ENCODE peak calls at places on chromosomes 12 and 14, in five cellular contexts. K is progenitor cell of endocrine pancreas, O is amygdala, V is astrocyte of the spinal cord, M is amniotic stem cell. X is an unnamed sample.
A peak's percentile ranks its signal among the peaks of the same experiment; 100 is the strongest.

GRCh38 chr14:85444685-85445084 is 85.3 kb upstream of the FLRT2 start:
- DNase-seq in K (no peak), O (no peak), V (peak; percentile 70), M (no peak), X (no peak)

GRCh38 chr14:75281691-75282000 is 3.0 kb downstream of the FOS start:
- DNase-seq in K (no peak), O (no peak), V (no peak), M (no peak), X (no peak)

GRCh38 chr14:64937176-64937820 is 5.2 kb downstream of the GPX2 start:
- DNase-seq in K (no peak), O (no peak), V (no peak), M (no peak), X (no peak)

GRCh38 chr12:102992297-102992696 is 34.8 kb downstream of the ASCL1 start:
- DNase-seq in K (no peak), O (no peak), V (no peak), M (no peak), X (no peak)

GRCh38 chr12:96548384-96548783 is 59.0 kb downstream of the CFAP54 start:
- DNase-seq in K (no peak), O (no peak), V (no peak), M (no peak), X (no peak)

GRCh38 chr14:28761438-28762289 is 4.9 kb upstream of the FOXG1 start:
- DNase-seq in K (no peak), O (no peak), V (peak; percentile 5), M (no peak), X (no peak)

GRCh38 chr12:4261655-4262054 is 11.9 kb upstream of the CCND2 start:
- DNase-seq in K (no peak), O (no peak), V (no peak), M (no peak), X (no peak)

GRCh38 chr12:125033296-125033695 is 31.9 kb upstream of the AACS start:
- DNase-seq in K (no peak), O (no peak), V (no peak), M (no peak), X (no peak)

GRCh38 chr12:27549801-27550652 is 26.0 kb downstream of the PPFIBP1 start:
- DNase-seq in K (no peak), O (no peak), V (peak; percentile 96), M (peak; percentile 48), X (peak; percentile 62)

GRCh38 chr12:47022296-47022695 is 57.1 kb upstream of the PCED1B start:
- DNase-seq in K (no peak), O (no peak), V (peak; percentile 82), M (peak; percentile 44), X (no peak)

GRCh38 chr14:69891422-69891821 is 12.2 kb downstream of the SMOC1 start:
- DNase-seq in K (no peak), O (no peak), V (no peak), M (no peak), X (peak; percentile 46)

GRCh38 chr14:90295870-90296516 is 35.7 kb downstream of the NRDE2 start:
- DNase-seq in K (no peak), O (no peak), V (no peak), M (no peak), X (no peak)

GRCh38 chr12:12992418-12993175 is 7.5 kb downstream of the HEBP1 start:
- DNase-seq in K (no peak), O (no peak), V (peak; percentile 89), M (no peak), X (peak; percentile 34)

GRCh38 chr12:50615534-50616296 is 110.9 kb downstream of the DIP2B start:
- DNase-seq in K (no peak), O (no peak), V (peak; percentile 61), M (no peak), X (no peak)

GRCh38 chr12:47268501-47269459 is 189.0 kb upstream of the AMIGO2 start:
- DNase-seq in K (no peak), O (no peak), V (no peak), M (no peak), X (no peak)

GRCh38 chr12:31655792-31656191 is 3.7 kb upstream of the ETFBKMT start:
- DNase-seq in K (no peak), O (no peak), V (no peak), M (no peak), X (no peak)

GRCh38 chr12:50055831-50056628 is 1.4 kb upstream of the ASIC1 start:
- DNase-seq in K (no peak), O (no peak), V (peak; percentile 60), M (no peak), X (peak; percentile 84)

GRCh38 chr12:114238808-114239207 is 167.1 kb downstream of the TBX5 start:
- DNase-seq in K (no peak), O (no peak), V (no peak), M (no peak), X (no peak)

GRCh38 chr14:84064756-84065155 is 1465.2 kb upstream of the FLRT2 start:
- DNase-seq in K (no peak), O (no peak), V (no peak), M (no peak), X (peak; percentile 5)

GRCh38 chr12:27535318-27535717 is 11.3 kb downstream of the PPFIBP1 start:
- DNase-seq in K (no peak), O (no peak), V (no peak), M (no peak), X (no peak)

GRCh38 chr14:51014086-51014485 is 69.8 kb upstream of the PYGL start:
- DNase-seq in K (no peak), O (no peak), V (peak; percentile 84), M (no peak), X (no peak)

GRCh38 chr14:104385189-104386135 is 194.1 kb upstream of the C14orf180 start:
- DNase-seq in K (no peak), O (no peak), V (no peak), M (no peak), X (no peak)

GRCh38 chr12:122749569-122750332 is 2.9 kb upstream of the DENR start:
- DNase-seq in K (no peak), O (no peak), V (no peak), M (no peak), X (peak; percentile 70)

GRCh38 chr12:118094039-118094438 is 9.8 kb downstream of the VSIG10 start:
- DNase-seq in K (no peak), O (no peak), V (no peak), M (no peak), X (no peak)

GRCh38 chr14:104237651-104238423 is 99.5 kb downstream of the KIF26A start:
- DNase-seq in K (peak; percentile 7), O (no peak), V (no peak), M (no peak), X (no peak)

GRCh38 chr14:22791302-22791701 is 23.9 kb downstream of the SLC7A7 start:
- DNase-seq in K (no peak), O (no peak), V (peak; percentile 32), M (peak; percentile 33), X (no peak)

GRCh38 chr12:3073438-3074255 is 3.5 kb upstream of the TSPAN9 start:
- DNase-seq in K (peak; percentile 92), O (no peak), V (peak; percentile 88), M (peak; percentile 52), X (peak; percentile 88)

GRCh38 chr12:66409195-66409871 is 107.0 kb downstream of the HELB start:
- DNase-seq in K (no peak), O (no peak), V (peak; percentile 75), M (peak; percentile 5), X (peak; percentile 84)